ENCODE peak calls at places on chromosomes 1 and 21, in seven cellular contexts. One of them, this sample, is unnamed.

GRCh38 chr1:172322219-172323061 is 98.0 kb upstream of the C1orf105 start:
- DNase-seq in lung microvascular endothelial cell: peak; percentile 96
- DNase-seq in C1 segment of cervical spinal cord: no peak
- DNase-seq in stimulated activated CD4-positive, alpha-beta T cell treated with anti-CD3 and anti-CD28 coated beads, Interleukin-1b, Interleukin-23, amount 100 ng/mL, for 4 hours: no peak
- DNase-seq in H9: no peak
- DNase-seq in NCI-H460: peak; percentile 96
- DNase-seq in neural crest cell: no peak
- DNase-seq in this sample: peak; percentile 81

GRCh38 chr1:243974451-243975292 is 76.4 kb upstream of the ZBTB18 start:
- DNase-seq in lung microvascular endothelial cell: peak; percentile 46
- DNase-seq in C1 segment of cervical spinal cord: no peak
- DNase-seq in stimulated activated CD4-positive, alpha-beta T cell treated with anti-CD3 and anti-CD28 coated beads, Interleukin-1b, Interleukin-23, amount 100 ng/mL, for 4 hours: no peak
- DNase-seq in H9: no peak
- DNase-seq in NCI-H460: peak; percentile 28
- DNase-seq in neural crest cell: no peak
- DNase-seq in this sample: no peak

GRCh38 chr1:23673086-23673813 is 18.4 kb upstream of the RPL11 start:
- DNase-seq in lung microvascular endothelial cell: peak; percentile 57
- DNase-seq in C1 segment of cervical spinal cord: no peak
- DNase-seq in stimulated activated CD4-positive, alpha-beta T cell treated with anti-CD3 and anti-CD28 coated beads, Interleukin-1b, Interleukin-23, amount 100 ng/mL, for 4 hours: no peak
- DNase-seq in H9: peak; percentile 75
- DNase-seq in NCI-H460: peak; percentile 43
- DNase-seq in neural crest cell: peak; percentile 37
- DNase-seq in this sample: no peak

GRCh38 chr1:235942979-235943575 is 76.4 kb upstream of the LYST start:
- DNase-seq in lung microvascular endothelial cell: no peak
- DNase-seq in C1 segment of cervical spinal cord: no peak
- DNase-seq in stimulated activated CD4-positive, alpha-beta T cell treated with anti-CD3 and anti-CD28 coated beads, Interleukin-1b, Interleukin-23, amount 100 ng/mL, for 4 hours: no peak
- DNase-seq in H9: no peak
- DNase-seq in NCI-H460: no peak
- DNase-seq in neural crest cell: no peak
- DNase-seq in this sample: no peak

GRCh38 chr1:67749844-67750689 is 65.1 kb downstream of the GADD45A start:
- DNase-seq in lung microvascular endothelial cell: peak; percentile 75
- DNase-seq in C1 segment of cervical spinal cord: no peak
- DNase-seq in stimulated activated CD4-positive, alpha-beta T cell treated with anti-CD3 and anti-CD28 coated beads, Interleukin-1b, Interleukin-23, amount 100 ng/mL, for 4 hours: no peak
- DNase-seq in H9: no peak
- DNase-seq in NCI-H460: no peak
- DNase-seq in neural crest cell: no peak
- DNase-seq in this sample: peak; percentile 87

GRCh38 chr21:41283211-41283818 is 33.3 kb upstream of the FAM3B start:
- DNase-seq in lung microvascular endothelial cell: peak; percentile 78
- DNase-seq in C1 segment of cervical spinal cord: peak; percentile 7
- DNase-seq in stimulated activated CD4-positive, alpha-beta T cell treated with anti-CD3 and anti-CD28 coated beads, Interleukin-1b, Interleukin-23, amount 100 ng/mL, for 4 hours: no peak
- DNase-seq in H9: peak; percentile 45
- DNase-seq in NCI-H460: peak; percentile 75
- DNase-seq in neural crest cell: peak; percentile 33
- DNase-seq in this sample: no peak

GRCh38 chr1:206633708-206634121 is 1.6 kb upstream of the DYRK3 start:
- DNase-seq in lung microvascular endothelial cell: peak; percentile 82
- DNase-seq in C1 segment of cervical spinal cord: no peak
- DNase-seq in stimulated activated CD4-positive, alpha-beta T cell treated with anti-CD3 and anti-CD28 coated beads, Interleukin-1b, Interleukin-23, amount 100 ng/mL, for 4 hours: no peak
- DNase-seq in H9: no peak
- DNase-seq in NCI-H460: no peak
- DNase-seq in neural crest cell: no peak
- DNase-seq in this sample: no peak

GRCh38 chr1:208233546-208233945 is 10.6 kb downstream of the PLXNA2 start:
- DNase-seq in lung microvascular endothelial cell: peak; percentile 49
- DNase-seq in C1 segment of cervical spinal cord: peak; percentile 35
- DNase-seq in stimulated activated CD4-positive, alpha-beta T cell treated with anti-CD3 and anti-CD28 coated beads, Interleukin-1b, Interleukin-23, amount 100 ng/mL, for 4 hours: no peak
- DNase-seq in H9: peak; percentile 77
- DNase-seq in NCI-H460: no peak
- DNase-seq in neural crest cell: peak; percentile 38
- DNase-seq in this sample: no peak

GRCh38 chr21:38295997-38296764 is 39.4 kb downstream of the KCNJ15 start:
- DNase-seq in lung microvascular endothelial cell: peak; percentile 71
- DNase-seq in C1 segment of cervical spinal cord: no peak
- DNase-seq in stimulated activated CD4-positive, alpha-beta T cell treated with anti-CD3 and anti-CD28 coated beads, Interleukin-1b, Interleukin-23, amount 100 ng/mL, for 4 hours: no peak
- DNase-seq in H9: no peak
- DNase-seq in NCI-H460: no peak
- DNase-seq in neural crest cell: no peak
- DNase-seq in this sample: no peak

GRCh38 chr21:34946385-34947121 is 102.5 kb downstream of the RUNX1 start:
- DNase-seq in lung microvascular endothelial cell: no peak
- DNase-seq in C1 segment of cervical spinal cord: no peak
- DNase-seq in stimulated activated CD4-positive, alpha-beta T cell treated with anti-CD3 and anti-CD28 coated beads, Interleukin-1b, Interleukin-23, amount 100 ng/mL, for 4 hours: no peak
- DNase-seq in H9: no peak
- DNase-seq in NCI-H460: no peak
- DNase-seq in neural crest cell: no peak
- DNase-seq in this sample: no peak

GRCh38 chr1:171883844-171884243 is 42.5 kb downstream of the DNM3 start:
- DNase-seq in lung microvascular endothelial cell: no peak
- DNase-seq in C1 segment of cervical spinal cord: no peak
- DNase-seq in stimulated activated CD4-positive, alpha-beta T cell treated with anti-CD3 and anti-CD28 coated beads, Interleukin-1b, Interleukin-23, amount 100 ng/mL, for 4 hours: no peak
- DNase-seq in H9: no peak
- DNase-seq in NCI-H460: no peak
- DNase-seq in neural crest cell: no peak
- DNase-seq in this sample: no peak

GRCh38 chr1:193654951-193655705 is 468.7 kb upstream of the B3GALT2 start:
- DNase-seq in lung microvascular endothelial cell: no peak
- DNase-seq in C1 segment of cervical spinal cord: no peak
- DNase-seq in stimulated activated CD4-positive, alpha-beta T cell treated with anti-CD3 and anti-CD28 coated beads, Interleukin-1b, Interleukin-23, amount 100 ng/mL, for 4 hours: no peak
- DNase-seq in H9: no peak
- DNase-seq in NCI-H460: peak; percentile 82
- DNase-seq in neural crest cell: no peak
- DNase-seq in this sample: no peak

GRCh38 chr1:93346472-93346991 is 825 bp downstream of the DR1 start:
- DNase-seq in lung microvascular endothelial cell: peak; percentile 35
- DNase-seq in C1 segment of cervical spinal cord: no peak
- DNase-seq in stimulated activated CD4-positive, alpha-beta T cell treated with anti-CD3 and anti-CD28 coated beads, Interleukin-1b, Interleukin-23, amount 100 ng/mL, for 4 hours: peak; percentile 6
- DNase-seq in H9: no peak
- DNase-seq in NCI-H460: no peak
- DNase-seq in neural crest cell: no peak
- DNase-seq in this sample: no peak

GRCh38 chr21:42653492-42654061 is at the start of gene PDE9A:
- DNase-seq in lung microvascular endothelial cell: no peak
- DNase-seq in C1 segment of cervical spinal cord: no peak
- DNase-seq in stimulated activated CD4-positive, alpha-beta T cell treated with anti-CD3 and anti-CD28 coated beads, Interleukin-1b, Interleukin-23, amount 100 ng/mL, for 4 hours: peak; percentile 42
- DNase-seq in H9: peak; percentile 69
- DNase-seq in NCI-H460: peak; percentile 11
- DNase-seq in neural crest cell: peak; percentile 46
- DNase-seq in this sample: no peak

GRCh38 chr1:97093742-97094141 is 372.2 kb downstream of the PTBP2 start:
- DNase-seq in lung microvascular endothelial cell: peak; percentile 70
- DNase-seq in C1 segment of cervical spinal cord: no peak
- DNase-seq in stimulated activated CD4-positive, alpha-beta T cell treated with anti-CD3 and anti-CD28 coated beads, Interleukin-1b, Interleukin-23, amount 100 ng/mL, for 4 hours: no peak
- DNase-seq in H9: no peak
- DNase-seq in NCI-H460: peak; percentile 2
- DNase-seq in neural crest cell: no peak
- DNase-seq in this sample: no peak

GRCh38 chr1:33854091-33854490 is 9.8 kb upstream of the HMGB4 start:
- DNase-seq in lung microvascular endothelial cell: no peak
- DNase-seq in C1 segment of cervical spinal cord: no peak
- DNase-seq in stimulated activated CD4-positive, alpha-beta T cell treated with anti-CD3 and anti-CD28 coated beads, Interleukin-1b, Interleukin-23, amount 100 ng/mL, for 4 hours: no peak
- DNase-seq in H9: no peak
- DNase-seq in NCI-H460: no peak
- DNase-seq in neural crest cell: no peak
- DNase-seq in this sample: no peak

GRCh38 chr1:19100008-19100407 is 110.1 kb downstream of the UBR4 start:
- DNase-seq in lung microvascular endothelial cell: no peak
- DNase-seq in C1 segment of cervical spinal cord: no peak
- DNase-seq in stimulated activated CD4-positive, alpha-beta T cell treated with anti-CD3 and anti-CD28 coated beads, Interleukin-1b, Interleukin-23, amount 100 ng/mL, for 4 hours: no peak
- DNase-seq in H9: no peak
- DNase-seq in NCI-H460: no peak
- DNase-seq in neural crest cell: no peak
- DNase-seq in this sample: no peak

GRCh38 chr1:204928671-204929486 is 58.2 kb downstream of the NFASC start:
- DNase-seq in lung microvascular endothelial cell: no peak
- DNase-seq in C1 segment of cervical spinal cord: no peak
- DNase-seq in stimulated activated CD4-positive, alpha-beta T cell treated with anti-CD3 and anti-CD28 coated beads, Interleukin-1b, Interleukin-23, amount 100 ng/mL, for 4 hours: no peak
- DNase-seq in H9: no peak
- DNase-seq in NCI-H460: no peak
- DNase-seq in neural crest cell: no peak
- DNase-seq in this sample: peak; percentile 53

GRCh38 chr1:99737016-99737415 is 29.4 kb downstream of the FRRS1 start:
- DNase-seq in lung microvascular endothelial cell: peak; percentile 88
- DNase-seq in C1 segment of cervical spinal cord: no peak
- DNase-seq in stimulated activated CD4-positive, alpha-beta T cell treated with anti-CD3 and anti-CD28 coated beads, Interleukin-1b, Interleukin-23, amount 100 ng/mL, for 4 hours: no peak
- DNase-seq in H9: peak; percentile 57
- DNase-seq in NCI-H460: peak; percentile 67
- DNase-seq in neural crest cell: no peak
- DNase-seq in this sample: no peak

GRCh38 chr1:54474500-54475235 is 68.5 kb upstream of the SSBP3 start:
- DNase-seq in lung microvascular endothelial cell: no peak
- DNase-seq in C1 segment of cervical spinal cord: no peak
- DNase-seq in stimulated activated CD4-positive, alpha-beta T cell treated with anti-CD3 and anti-CD28 coated beads, Interleukin-1b, Interleukin-23, amount 100 ng/mL, for 4 hours: no peak
- DNase-seq in H9: peak; percentile 73
- DNase-seq in NCI-H460: no peak
- DNase-seq in neural crest cell: peak; percentile 53
- DNase-seq in this sample: no peak

GRCh38 chr21:29416268-29416667 is 117.5 kb downstream of the BACH1 start:
- DNase-seq in lung microvascular endothelial cell: no peak
- DNase-seq in C1 segment of cervical spinal cord: no peak
- DNase-seq in stimulated activated CD4-positive, alpha-beta T cell treated with anti-CD3 and anti-CD28 coated beads, Interleukin-1b, Interleukin-23, amount 100 ng/mL, for 4 hours: no peak
- DNase-seq in H9: no peak
- DNase-seq in NCI-H460: no peak
- DNase-seq in neural crest cell: no peak
- DNase-seq in this sample: no peak

GRCh38 chr1:44251486-44251885 is 38.2 kb downstream of the DMAP1 start:
- DNase-seq in lung microvascular endothelial cell: no peak
- DNase-seq in C1 segment of cervical spinal cord: no peak
- DNase-seq in stimulated activated CD4-positive, alpha-beta T cell treated with anti-CD3 and anti-CD28 coated beads, Interleukin-1b, Interleukin-23, amount 100 ng/mL, for 4 hours: no peak
- DNase-seq in H9: no peak
- DNase-seq in NCI-H460: no peak
- DNase-seq in neural crest cell: no peak
- DNase-seq in this sample: no peak

GRCh38 chr1:216630532-216630931 is 92.7 kb downstream of the ESRRG start:
- DNase-seq in lung microvascular endothelial cell: no peak
- DNase-seq in C1 segment of cervical spinal cord: no peak
- DNase-seq in stimulated activated CD4-positive, alpha-beta T cell treated with anti-CD3 and anti-CD28 coated beads, Interleukin-1b, Interleukin-23, amount 100 ng/mL, for 4 hours: no peak
- DNase-seq in H9: no peak
- DNase-seq in NCI-H460: no peak
- DNase-seq in neural crest cell: no peak
- DNase-seq in this sample: no peak

GRCh38 chr1:236844499-236845271 is 49.6 kb downstream of the MTR start:
- DNase-seq in lung microvascular endothelial cell: no peak
- DNase-seq in C1 segment of cervical spinal cord: no peak
- DNase-seq in stimulated activated CD4-positive, alpha-beta T cell treated with anti-CD3 and anti-CD28 coated beads, Interleukin-1b, Interleukin-23, amount 100 ng/mL, for 4 hours: no peak
- DNase-seq in H9: no peak
- DNase-seq in NCI-H460: no peak
- DNase-seq in neural crest cell: no peak
- DNase-seq in this sample: no peak

GRCh38 chr1:11478571-11479374 is at the start of gene DISP3:
- DNase-seq in lung microvascular endothelial cell: peak; percentile 67
- DNase-seq in C1 segment of cervical spinal cord: peak; percentile 78
- DNase-seq in stimulated activated CD4-positive, alpha-beta T cell treated with anti-CD3 and anti-CD28 coated beads, Interleukin-1b, Interleukin-23, amount 100 ng/mL, for 4 hours: peak; percentile 72
- DNase-seq in H9: peak; percentile 90
- DNase-seq in NCI-H460: peak; percentile 43
- DNase-seq in neural crest cell: peak; percentile 89
- DNase-seq in this sample: no peak

GRCh38 chr1:92556350-92556749 is 69.6 kb upstream of the GFI1 start:
- DNase-seq in lung microvascular endothelial cell: no peak
- DNase-seq in C1 segment of cervical spinal cord: no peak
- DNase-seq in stimulated activated CD4-positive, alpha-beta T cell treated with anti-CD3 and anti-CD28 coated beads, Interleukin-1b, Interleukin-23, amount 100 ng/mL, for 4 hours: no peak
- DNase-seq in H9: no peak
- DNase-seq in NCI-H460: no peak
- DNase-seq in neural crest cell: no peak
- DNase-seq in this sample: no peak

GRCh38 chr1:230745071-230745470 is 2.1 kb upstream of the CAPN9 start:
- DNase-seq in lung microvascular endothelial cell: no peak
- DNase-seq in C1 segment of cervical spinal cord: no peak
- DNase-seq in stimulated activated CD4-positive, alpha-beta T cell treated with anti-CD3 and anti-CD28 coated beads, Interleukin-1b, Interleukin-23, amount 100 ng/mL, for 4 hours: no peak
- DNase-seq in H9: no peak
- DNase-seq in NCI-H460: no peak
- DNase-seq in neural crest cell: no peak
- DNase-seq in this sample: no peak

GRCh38 chr1:100321098-100321493 is 31.2 kb upstream of the CDC14A start:
- DNase-seq in lung microvascular endothelial cell: no peak
- DNase-seq in C1 segment of cervical spinal cord: no peak
- DNase-seq in stimulated activated CD4-positive, alpha-beta T cell treated with anti-CD3 and anti-CD28 coated beads, Interleukin-1b, Interleukin-23, amount 100 ng/mL, for 4 hours: no peak
- DNase-seq in H9: no peak
- DNase-seq in NCI-H460: no peak
- DNase-seq in neural crest cell: no peak
- DNase-seq in this sample: no peak

GRCh38 chr1:115168026-115168425 is 78.7 kb upstream of the TSPAN2 start:
- DNase-seq in lung microvascular endothelial cell: no peak
- DNase-seq in C1 segment of cervical spinal cord: no peak
- DNase-seq in stimulated activated CD4-positive, alpha-beta T cell treated with anti-CD3 and anti-CD28 coated beads, Interleukin-1b, Interleukin-23, amount 100 ng/mL, for 4 hours: no peak
- DNase-seq in H9: no peak
- DNase-seq in NCI-H460: no peak
- DNase-seq in neural crest cell: no peak
- DNase-seq in this sample: no peak

GRCh38 chr1:226261818-226262217 is 38.4 kb downstream of the MIXL1 start:
- DNase-seq in lung microvascular endothelial cell: no peak
- DNase-seq in C1 segment of cervical spinal cord: no peak
- DNase-seq in stimulated activated CD4-positive, alpha-beta T cell treated with anti-CD3 and anti-CD28 coated beads, Interleukin-1b, Interleukin-23, amount 100 ng/mL, for 4 hours: no peak
- DNase-seq in H9: no peak
- DNase-seq in NCI-H460: no peak
- DNase-seq in neural crest cell: no peak
- DNase-seq in this sample: no peak

GRCh38 chr1:234600418-234601216 is 9.4 kb downstream of the IRF2BP2 start:
- DNase-seq in lung microvascular endothelial cell: peak; percentile 44
- DNase-seq in C1 segment of cervical spinal cord: no peak
- DNase-seq in stimulated activated CD4-positive, alpha-beta T cell treated with anti-CD3 and anti-CD28 coated beads, Interleukin-1b, Interleukin-23, amount 100 ng/mL, for 4 hours: no peak
- DNase-seq in H9: no peak
- DNase-seq in NCI-H460: no peak
- DNase-seq in neural crest cell: no peak
- DNase-seq in this sample: peak; percentile 66

GRCh38 chr1:210688482-210689233 is 360.0 kb downstream of the HHAT start:
- DNase-seq in lung microvascular endothelial cell: no peak
- DNase-seq in C1 segment of cervical spinal cord: no peak
- DNase-seq in stimulated activated CD4-positive, alpha-beta T cell treated with anti-CD3 and anti-CD28 coated beads, Interleukin-1b, Interleukin-23, amount 100 ng/mL, for 4 hours: no peak
- DNase-seq in H9: no peak
- DNase-seq in NCI-H460: no peak
- DNase-seq in neural crest cell: no peak
- DNase-seq in this sample: no peak